ENCODE peak calls at places on chromosomes 13 and 19, in ten cellular contexts. U, V, N, F, S, A, J, W, G and K are unnamed samples.

GRCh38 chr13:67353891-67354459 is 123.8 kb upstream of the PCDH9 start:
- DNase-seq in U (no peak), V (no peak), N (no peak), F (no peak), S (no peak), A (no peak), J (peak; percentile 26), W (no peak), G (no peak), K (no peak)

GRCh38 chr19:43784251-43784980 is 3.6 kb upstream of the KCNN4 start:
- DNase-seq in U (no peak), V (no peak), N (no peak), F (peak; percentile 87), S (peak; percentile 68), A (no peak), J (peak; percentile 89), W (peak; percentile 70), G (no peak), K (peak; percentile 47)

GRCh38 chr13:87078947-87079795 is 592.0 kb upstream of the SLITRK5 start:
- DNase-seq in U (no peak), V (no peak), N (no peak), F (no peak), S (no peak), A (no peak), J (no peak), W (no peak), G (no peak), K (no peak)

GRCh38 chr19:48836089-48837017 is at the start of gene HSD17B14:
- DNase-seq in U (no peak), V (no peak), N (no peak), F (no peak), S (no peak), A (no peak), J (peak; percentile 17), W (no peak), G (no peak), K (no peak)

GRCh38 chr19:17415107-17415506 is 4.7 kb upstream of the MVB12A start:
- DNase-seq in U (no peak), V (no peak), N (no peak), F (no peak), S (no peak), A (no peak), J (no peak), W (no peak), G (no peak), K (no peak)

GRCh38 chr19:30133803-30134202 is 191.8 kb downstream of the URI1 start:
- DNase-seq in U (no peak), V (no peak), N (no peak), F (no peak), S (no peak), A (no peak), J (no peak), W (no peak), G (no peak), K (no peak)

GRCh38 chr13:100694722-100695644 is 20.4 kb upstream of the TMTC4 start:
- DNase-seq in U (no peak), V (no peak), N (peak; percentile 43), F (peak; percentile 74), S (no peak), A (no peak), J (peak; percentile 65), W (no peak), G (no peak), K (no peak)

GRCh38 chr19:45485301-45486077 is 11.4 kb downstream of the RTN2 start:
- DNase-seq in U (peak; percentile 88), V (peak; percentile 98), N (peak; percentile 100), F (peak; percentile 87), S (peak; percentile 96), A (peak; percentile 94), J (peak; percentile 92), W (peak; percentile 99), G (peak; percentile 98), K (peak; percentile 92)

GRCh38 chr13:21203132-21203531 is 26.7 kb downstream of the MRPL57 start:
- DNase-seq in U (no peak), V (no peak), N (no peak), F (no peak), S (no peak), A (no peak), J (no peak), W (no peak), G (no peak), K (no peak)

GRCh38 chr19:6425732-6426686 is 1.4 kb upstream of the KHSRP start:
- DNase-seq in U (no peak), V (no peak), N (peak; percentile 27), F (no peak), S (peak; percentile 47), A (no peak), J (no peak), W (no peak), G (no peak), K (no peak)
- TF ChIP-seq CTCF in U (peak; percentile 1), V (no peak), N (no peak), F (peak; percentile 53), S (peak; percentile 66), A (no peak), J (no peak), W (no peak), G (no peak), K (peak; percentile 31)

DNA sequence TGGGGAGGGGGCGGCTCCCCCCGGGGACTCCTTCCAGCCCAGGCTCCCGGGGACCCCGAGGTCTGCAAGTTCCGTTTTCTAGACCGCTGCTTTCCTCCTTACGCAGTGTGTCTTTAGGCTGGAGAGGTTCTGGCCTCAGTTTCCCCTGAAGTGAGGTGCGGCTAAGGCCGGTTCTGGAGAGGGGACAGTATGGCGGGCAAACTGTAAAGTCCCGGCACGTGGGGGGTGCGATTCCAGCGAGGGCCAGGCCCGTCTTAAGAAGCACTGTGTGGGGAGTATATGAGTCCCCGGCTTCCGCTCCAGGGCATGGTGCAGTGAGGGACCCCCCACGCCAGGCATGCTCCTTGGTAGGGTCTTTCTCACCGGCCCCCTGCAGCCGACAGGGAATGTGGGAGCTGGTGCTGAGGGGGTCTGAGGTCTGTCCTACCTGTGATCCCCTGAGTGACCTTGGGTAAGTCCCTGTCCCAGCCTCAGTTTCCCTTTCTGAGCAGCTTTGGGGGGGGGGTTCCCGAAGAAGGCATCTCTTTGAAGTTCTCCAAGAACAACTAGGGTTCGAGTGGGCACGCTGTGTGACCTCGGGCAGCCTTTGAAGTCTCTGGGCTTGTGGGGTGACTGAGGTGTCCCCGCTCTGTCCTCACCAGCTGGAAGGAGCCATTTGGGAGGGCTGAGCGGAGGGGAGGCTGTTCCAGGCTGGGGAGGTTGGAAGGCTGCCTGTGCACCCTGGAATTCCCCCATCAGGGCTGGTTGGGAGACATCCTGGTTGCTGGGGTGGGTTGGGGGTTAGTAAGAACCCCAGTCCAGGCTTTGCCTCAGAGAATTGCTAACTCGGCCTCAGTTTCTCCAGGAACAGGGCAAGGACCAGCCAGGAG is 1.4 kb downstream of the NFIC start:
- DNase-seq in U (peak; percentile 84), V (no peak), N (no peak), F (peak; percentile 50), S (no peak), A (no peak), J (peak; percentile 34), W (no peak), G (no peak), K (no peak)
- H3K4me3 ChIP-seq in U (peak overlapping the region; percentile 69), V (peak overlapping the region; percentile 89), N (peak overlapping the region; percentile 40), F (peak overlapping the region; percentile 73), S (no peak overlapping the region), A (peak overlapping the region; percentile 99), J (peak overlapping the region; percentile 82), W (no peak overlapping the region), G (peak overlapping the region; percentile 87), K (peak overlapping the region; percentile 75)

GRCh38 chr13:46173656-46174055 is 8.3 kb downstream of the LCP1 start:
- DNase-seq in U (peak; percentile 44), V (no peak), N (no peak), F (no peak), S (no peak), A (no peak), J (no peak), W (no peak), G (no peak), K (no peak)

GRCh38 chr13:46171223-46171622 is 10.8 kb downstream of the LCP1 start:
- DNase-seq in U (peak; percentile 27), V (no peak), N (no peak), F (no peak), S (no peak), A (no peak), J (no peak), W (no peak), G (no peak), K (no peak)

GRCh38 chr13:46170687-46171086 is 11.3 kb downstream of the LCP1 start:
- DNase-seq in U (peak; percentile 54), V (no peak), N (no peak), F (no peak), S (peak; percentile 66), A (no peak), J (peak; percentile 11), W (no peak), G (no peak), K (no peak)

GRCh38 chr13:46171739-46172138 is 10.2 kb downstream of the LCP1 start:
- DNase-seq in U (peak; percentile 25), V (no peak), N (no peak), F (no peak), S (no peak), A (no peak), J (no peak), W (no peak), G (no peak), K (no peak)

GRCh38 chr13:46172531-46172991 is 9.4 kb downstream of the LCP1 start:
- DNase-seq in U (peak; percentile 56), V (no peak), N (peak; percentile 36), F (no peak), S (peak; percentile 77), A (no peak), J (no peak), W (peak; percentile 80), G (no peak), K (peak; percentile 64)
- TF ChIP-seq CTCF in U (no peak), V (no peak), N (no peak), F (no peak), S (no peak), A (no peak), J (no peak), W (no peak), G (no peak), K (no peak)

GRCh38 chr19:16328824-16329482 is 4.3 kb downstream of the KLF2 start:
- DNase-seq in U (no peak), V (no peak), N (no peak), F (no peak), S (no peak), A (no peak), J (no peak), W (peak; percentile 80), G (no peak), K (no peak)

GRCh38 chr19:16326401-16327130 is 1.9 kb downstream of the KLF2 start:
- DNase-seq in U (no peak), V (no peak), N (no peak), F (no peak), S (no peak), A (no peak), J (no peak), W (peak; percentile 84), G (no peak), K (no peak)

GRCh38 chr19:16327131-16327450 is 2.5 kb downstream of the KLF2 start:
- DNase-seq in U (no peak), V (no peak), N (no peak), F (no peak), S (no peak), A (no peak), J (no peak), W (no peak), G (no peak), K (no peak)

GRCh38 chr19:16327911-16328823 is 3.5 kb downstream of the KLF2 start:
- DNase-seq in U (peak; percentile 98), V (peak; percentile 79), N (peak; percentile 67), F (no peak), S (peak; percentile 17), A (peak; percentile 68), J (peak; percentile 91), W (peak; percentile 78), G (peak; percentile 78), K (no peak)

GRCh38 chr19:16327501-16327900 is 2.9 kb downstream of the KLF2 start:
- DNase-seq in U (no peak), V (no peak), N (no peak), F (no peak), S (no peak), A (no peak), J (no peak), W (peak; percentile 66), G (no peak), K (no peak)
- H3K4me3 ChIP-seq in U (no peak overlapping the region), V (peak overlapping the region; percentile 89), N (no peak overlapping the region), F (no peak overlapping the region), S (no peak overlapping the region), A (peak overlapping the region; percentile 98), J (no peak overlapping the region), W (peak overlapping the region; percentile 87), G (peak overlapping the region; percentile 61), K (peak overlapping the region; percentile 36)